ENCODE peak calls at places on chromosomes 2 and 18, in seven cellular contexts. One of them, this sample, is unnamed.

GRCh38 chr2:125516496-125517109 is 1139.4 kb upstream of the GYPC start:
- DNase-seq in K562: peak
- DNase-seq in SK-N-SH: peak
- DNase-seq in H1: peak
- DNase-seq in HCT116: no peak
- DNase-seq in HepG2: peak
- DNase-seq in GM12878: no peak
- DNase-seq in this sample: peak

GRCh38 chr18:42157878-42158277 is 202.8 kb downstream of the PIK3C3 start:
- DNase-seq in K562: no peak
- DNase-seq in SK-N-SH: no peak
- DNase-seq in H1: no peak
- DNase-seq in HCT116: no peak
- DNase-seq in HepG2: no peak
- DNase-seq in GM12878: no peak
- DNase-seq in this sample: no peak

GRCh38 chr2:101516833-101517690 is 42.1 kb upstream of the RFX8 start:
- DNase-seq in K562: no peak
- DNase-seq in SK-N-SH: no peak
- DNase-seq in H1: no peak
- DNase-seq in HCT116: peak
- DNase-seq in HepG2: peak
- DNase-seq in GM12878: no peak
- DNase-seq in this sample: no peak

GRCh38 chr2:64627860-64628841 is 25.6 kb downstream of the SERTAD2 start:
- DNase-seq in K562: no peak
- DNase-seq in SK-N-SH: no peak
- DNase-seq in H1: no peak
- DNase-seq in HCT116: no peak
- DNase-seq in HepG2: no peak
- DNase-seq in GM12878: no peak
- DNase-seq in this sample: no peak

GRCh38 chr2:160253440-160254296 is 53.6 kb upstream of the ITGB6 start:
- DNase-seq in K562: no peak
- DNase-seq in SK-N-SH: no peak
- DNase-seq in H1: no peak
- DNase-seq in HCT116: no peak
- DNase-seq in HepG2: no peak
- DNase-seq in GM12878: no peak
- DNase-seq in this sample: no peak

GRCh38 chr18:67217551-67218166 is 298.9 kb downstream of the DSEL start:
- DNase-seq in K562: peak
- DNase-seq in SK-N-SH: peak
- DNase-seq in H1: no peak
- DNase-seq in HCT116: peak
- DNase-seq in HepG2: peak
- DNase-seq in GM12878: no peak
- DNase-seq in this sample: peak

GRCh38 chr2:39413063-39413722 is 23.9 kb downstream of the MAP4K3 start:
- DNase-seq in K562: no peak
- DNase-seq in SK-N-SH: no peak
- DNase-seq in H1: no peak
- DNase-seq in HCT116: no peak
- DNase-seq in HepG2: peak
- DNase-seq in GM12878: no peak
- DNase-seq in this sample: no peak

GRCh38 chr18:45980229-45980628 is 13.1 kb upstream of the EPG5 start:
- DNase-seq in K562: peak
- DNase-seq in SK-N-SH: no peak
- DNase-seq in H1: no peak
- DNase-seq in HCT116: no peak
- DNase-seq in HepG2: no peak
- DNase-seq in GM12878: no peak
- DNase-seq in this sample: no peak

GRCh38 chr2:118221952-118222594 is 133.8 kb downstream of the INSIG2 start:
- DNase-seq in K562: peak
- DNase-seq in SK-N-SH: peak
- DNase-seq in H1: no peak
- DNase-seq in HCT116: peak
- DNase-seq in HepG2: peak
- DNase-seq in GM12878: no peak
- DNase-seq in this sample: peak

GRCh38 chr2:61970807-61971556 is 65.5 kb downstream of the COMMD1 start:
- DNase-seq in K562: peak
- DNase-seq in SK-N-SH: no peak
- DNase-seq in H1: no peak
- DNase-seq in HCT116: no peak
- DNase-seq in HepG2: no peak
- DNase-seq in GM12878: no peak
- DNase-seq in this sample: no peak

GRCh38 chr18:9741821-9742541 is 33.9 kb downstream of the RAB31 start:
- DNase-seq in K562: peak
- DNase-seq in SK-N-SH: no peak
- DNase-seq in H1: peak
- DNase-seq in HCT116: no peak
- DNase-seq in HepG2: peak
- DNase-seq in GM12878: no peak
- DNase-seq in this sample: no peak

GRCh38 chr2:15836942-15837610 is 103.3 kb upstream of the MYCN start:
- DNase-seq in K562: no peak
- DNase-seq in SK-N-SH: no peak
- DNase-seq in H1: no peak
- DNase-seq in HCT116: no peak
- DNase-seq in HepG2: no peak
- DNase-seq in GM12878: no peak
- DNase-seq in this sample: no peak

GRCh38 chr2:45586600-45586999 is 24.5 kb downstream of the SRBD1 start:
- DNase-seq in K562: no peak
- DNase-seq in SK-N-SH: no peak
- DNase-seq in H1: no peak
- DNase-seq in HCT116: no peak
- DNase-seq in HepG2: no peak
- DNase-seq in GM12878: no peak
- DNase-seq in this sample: no peak

GRCh38 chr2:98277156-98277859 is 68.9 kb upstream of the CNGA3 start:
- DNase-seq in K562: no peak
- DNase-seq in SK-N-SH: peak
- DNase-seq in H1: no peak
- DNase-seq in HCT116: no peak
- DNase-seq in HepG2: no peak
- DNase-seq in GM12878: no peak
- DNase-seq in this sample: no peak

DNA sequence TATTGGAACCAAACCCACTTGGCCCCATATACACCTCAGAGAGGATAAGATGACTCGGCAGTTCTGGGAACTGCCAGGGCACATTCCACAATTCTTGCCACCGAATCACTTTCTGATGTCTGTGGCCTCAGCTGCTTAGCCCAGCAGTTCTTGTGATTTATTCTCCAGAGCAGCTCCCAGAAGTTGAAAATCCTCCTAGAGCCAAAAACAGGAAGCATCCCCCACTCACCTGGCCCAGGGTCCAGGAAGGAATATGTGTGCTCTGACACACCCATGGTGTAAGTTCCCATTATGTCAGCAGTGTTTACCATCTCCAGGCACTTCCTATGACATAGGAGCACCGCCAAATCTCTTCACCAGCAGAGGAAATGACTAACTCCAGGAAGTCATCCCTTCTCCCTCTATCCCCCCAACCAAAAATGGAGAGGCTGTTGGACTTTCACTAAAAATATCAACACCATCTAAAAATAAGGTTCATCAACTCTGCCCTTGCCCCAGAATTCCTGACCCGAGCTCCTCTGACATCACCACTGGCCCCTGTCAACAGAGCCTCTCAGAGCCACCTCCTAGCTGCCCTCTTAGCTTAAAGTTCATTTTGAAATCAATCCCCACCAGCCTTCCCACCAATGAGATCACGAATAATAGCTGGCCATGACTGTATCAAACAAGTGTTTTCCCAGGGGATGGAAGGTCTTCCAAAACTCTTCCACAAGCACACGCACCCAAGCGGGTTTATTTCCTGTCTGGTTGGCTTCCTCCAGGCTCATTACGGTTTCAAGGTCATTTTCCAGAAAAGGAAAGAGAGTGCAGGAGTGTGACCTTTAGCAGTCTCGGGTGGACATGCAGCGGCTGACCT is 223.1 kb upstream of the PARD3B start:
- DNase-seq in K562: no peak
- DNase-seq in SK-N-SH: no peak
- DNase-seq in H1: no peak
- DNase-seq in HCT116: no peak
- DNase-seq in HepG2: no peak
- DNase-seq in GM12878: no peak
- DNase-seq in this sample: no peak
- TF ChIP-seq JUND in K562: no peak
- TF ChIP-seq JUND in SK-N-SH: no peak
- TF ChIP-seq JUND in H1: no peak
- TF ChIP-seq JUND in HCT116: no peak
- TF ChIP-seq JUND in HepG2: no peak
- TF ChIP-seq JUND in GM12878: no peak
- TF ChIP-seq JUND in this sample: no peak

DNA sequence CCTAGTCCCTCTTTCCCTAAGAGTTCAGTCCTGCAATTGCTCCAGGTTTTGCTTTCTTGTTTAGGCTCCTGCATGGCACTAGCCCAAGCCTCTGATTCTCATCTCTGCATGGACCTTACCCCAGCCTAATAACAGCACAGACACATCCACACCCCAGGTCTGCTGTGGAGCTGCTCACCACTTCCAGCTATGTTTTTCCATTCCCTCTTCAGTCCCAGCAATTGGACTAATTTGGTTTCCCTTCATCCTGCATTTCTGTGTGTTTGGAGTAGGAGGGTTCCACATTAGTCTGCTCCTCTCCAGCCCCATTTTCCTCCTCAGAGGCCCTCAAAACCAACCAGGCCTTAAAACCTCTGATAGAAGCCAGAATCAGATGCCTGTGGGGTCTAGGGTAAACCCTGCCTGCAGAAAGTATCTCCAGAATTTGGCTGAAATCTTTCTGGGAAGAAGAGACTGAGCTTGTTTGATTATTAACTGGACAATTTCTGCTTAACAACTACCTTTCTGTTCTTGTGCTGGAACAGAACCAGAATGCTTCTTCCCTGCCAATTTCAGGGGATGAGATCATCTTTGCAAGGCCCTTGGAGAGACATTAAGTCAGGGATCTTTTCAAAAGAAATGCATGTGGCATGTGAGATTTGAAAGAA is 95.9 kb downstream of the GFPT1 start:
- DNase-seq in K562: no peak
- DNase-seq in SK-N-SH: no peak
- DNase-seq in H1: no peak
- DNase-seq in HCT116: no peak
- DNase-seq in HepG2: peak
- DNase-seq in GM12878: no peak
- DNase-seq in this sample: no peak
- TF ChIP-seq JUND in K562: no peak
- TF ChIP-seq JUND in SK-N-SH: peak
- TF ChIP-seq JUND in H1: no peak
- TF ChIP-seq JUND in HCT116: no peak
- TF ChIP-seq JUND in HepG2: no peak
- TF ChIP-seq JUND in GM12878: no peak
- TF ChIP-seq JUND in this sample: no peak

DNA sequence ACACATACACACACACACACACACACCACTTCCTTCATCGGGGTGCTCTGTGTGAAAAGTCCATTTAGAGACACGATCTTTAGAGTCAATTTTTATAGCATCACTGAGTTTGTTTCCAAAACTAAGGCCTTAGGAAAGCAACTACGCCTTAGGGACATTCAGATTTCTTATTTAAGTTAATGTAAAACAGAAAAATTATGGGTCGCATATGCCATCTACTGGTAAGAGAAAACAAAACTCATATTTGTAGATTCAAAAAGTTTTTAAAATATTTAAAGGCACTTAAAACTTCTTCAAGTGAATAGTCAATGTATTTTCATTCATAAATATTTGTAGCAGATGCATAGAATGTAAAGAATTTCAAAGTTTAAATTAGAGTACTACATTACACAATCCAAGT is 166.2 kb downstream of the ATAD2B start:
- DNase-seq in K562: no peak
- DNase-seq in SK-N-SH: peak
- DNase-seq in H1: no peak
- DNase-seq in HCT116: peak
- DNase-seq in HepG2: peak
- DNase-seq in GM12878: no peak
- DNase-seq in this sample: no peak
- TF ChIP-seq JUND in K562: no peak
- TF ChIP-seq JUND in SK-N-SH: no peak
- TF ChIP-seq JUND in H1: no peak
- TF ChIP-seq JUND in HCT116: no peak
- TF ChIP-seq JUND in HepG2: no peak
- TF ChIP-seq JUND in GM12878: no peak
- TF ChIP-seq JUND in this sample: no peak

DNA sequence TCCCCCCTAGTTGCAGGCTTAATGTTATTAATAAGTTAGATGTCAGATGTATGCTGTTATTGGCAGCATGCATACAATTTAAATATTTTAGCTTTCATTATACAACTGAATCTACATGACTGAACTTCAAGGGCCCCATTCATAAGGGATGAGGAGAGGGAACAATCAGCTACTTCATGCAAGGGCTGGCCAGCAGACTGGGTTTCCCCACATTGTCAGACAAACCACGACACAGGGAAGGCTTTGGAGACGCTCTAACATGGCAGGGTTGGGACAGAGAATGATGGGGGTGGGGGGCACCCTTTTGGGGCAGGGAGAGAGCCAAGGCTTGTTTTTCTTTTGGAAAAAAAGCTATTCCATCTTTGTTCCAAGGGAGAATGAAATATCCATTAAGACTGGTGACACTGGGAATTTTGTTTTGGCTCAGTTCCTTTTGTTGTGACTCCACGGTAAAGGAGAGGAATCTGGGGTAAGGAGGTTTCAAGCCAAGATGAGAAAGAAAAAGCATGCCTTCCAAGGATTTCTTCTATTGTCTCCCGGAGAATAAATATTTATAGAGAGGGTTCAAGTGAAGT is 5.5 kb downstream of the CXCR4 start:
- DNase-seq in K562: no peak
- DNase-seq in SK-N-SH: peak
- DNase-seq in H1: no peak
- DNase-seq in HCT116: no peak
- DNase-seq in HepG2: no peak
- DNase-seq in GM12878: no peak
- DNase-seq in this sample: no peak
- TF ChIP-seq JUND in K562: no peak
- TF ChIP-seq JUND in SK-N-SH: no peak
- TF ChIP-seq JUND in H1: no peak
- TF ChIP-seq JUND in HCT116: no peak
- TF ChIP-seq JUND in HepG2: no peak
- TF ChIP-seq JUND in GM12878: no peak
- TF ChIP-seq JUND in this sample: no peak

GRCh38 chr18:54717673-54718435 is 110.4 kb upstream of the RAB27B start:
- DNase-seq in K562: peak
- DNase-seq in SK-N-SH: peak
- DNase-seq in H1: peak
- DNase-seq in HCT116: no peak
- DNase-seq in HepG2: no peak
- DNase-seq in GM12878: peak
- DNase-seq in this sample: no peak
- TF ChIP-seq JUND in K562: no peak
- TF ChIP-seq JUND in SK-N-SH: no peak
- TF ChIP-seq JUND in H1: no peak
- TF ChIP-seq JUND in HCT116: no peak
- TF ChIP-seq JUND in HepG2: no peak
- TF ChIP-seq JUND in GM12878: no peak
- TF ChIP-seq JUND in this sample: no peak